ENCODE peak calls at places on chromosomes 3 and 15, in four cellular contexts. P is pancreas, T is Panc1, V is AG10803. E is an unnamed sample.

GRCh38 chr3:135229018-135229495 is 434.0 kb downstream of the EPHB1 start:
- DNase-seq in T (no peak), V (no peak), P (no peak), E (no peak)

GRCh38 chr3:167936010-167936409 is 159.7 kb downstream of the GOLIM4 start:
- DNase-seq in P (no peak), V (no peak), T (no peak), E (no peak)

GRCh38 chr15:40819048-40819447 is 9.5 kb downstream of the PPP1R14D start:
- DNase-seq in V (no peak), T (no peak), P (no peak), E (no peak)

GRCh38 chr3:25471081-25471768 is 43.2 kb downstream of the RARB start:
- DNase-seq in T (no peak), P (no peak), V (peak; percentile 31), E (peak; percentile 86)

GRCh38 chr3:29514170-29514569 is 233.3 kb downstream of the RBMS3 start:
- DNase-seq in T (no peak), P (no peak), V (peak; percentile 82), E (peak; percentile 34)

GRCh38 chr3:152061296-152061695 is 187.9 kb downstream of the SUCNR1 start:
- DNase-seq in V (no peak), P (no peak), T (no peak), E (no peak)

GRCh38 chr3:171883257-171883892 is 40.2 kb downstream of the TMEM212 start:
- DNase-seq in V (no peak), T (no peak), P (no peak), E (no peak)

GRCh38 chr15:64895285-64896065 is 16.2 kb upstream of the ANKDD1A start:
- DNase-seq in V (peak; percentile 51), T (no peak), P (no peak), E (peak; percentile 81)

GRCh38 chr15:78873796-78874761 is 1.4 kb downstream of the MORF4L1 start:
- DNase-seq in P (peak; percentile 20), V (peak; percentile 33), T (no peak), E (peak; percentile 52)

GRCh38 chr15:78872972-78873795 is 494 bp downstream of the MORF4L1 start:
- DNase-seq in P (peak; percentile 62), T (peak; percentile 67), V (peak; percentile 90), E (peak; percentile 93)

GRCh38 chr15:78872155-78872971 is at the start of gene MORF4L1:
- DNase-seq in P (peak; percentile 95), V (peak; percentile 95), T (peak; percentile 72), E (peak; percentile 97)

GRCh38 chr15:78878356-78878755 is 5.7 kb downstream of the MORF4L1 start:
- DNase-seq in P (no peak), V (peak; percentile 77), T (no peak), E (peak; percentile 54)

DNA sequence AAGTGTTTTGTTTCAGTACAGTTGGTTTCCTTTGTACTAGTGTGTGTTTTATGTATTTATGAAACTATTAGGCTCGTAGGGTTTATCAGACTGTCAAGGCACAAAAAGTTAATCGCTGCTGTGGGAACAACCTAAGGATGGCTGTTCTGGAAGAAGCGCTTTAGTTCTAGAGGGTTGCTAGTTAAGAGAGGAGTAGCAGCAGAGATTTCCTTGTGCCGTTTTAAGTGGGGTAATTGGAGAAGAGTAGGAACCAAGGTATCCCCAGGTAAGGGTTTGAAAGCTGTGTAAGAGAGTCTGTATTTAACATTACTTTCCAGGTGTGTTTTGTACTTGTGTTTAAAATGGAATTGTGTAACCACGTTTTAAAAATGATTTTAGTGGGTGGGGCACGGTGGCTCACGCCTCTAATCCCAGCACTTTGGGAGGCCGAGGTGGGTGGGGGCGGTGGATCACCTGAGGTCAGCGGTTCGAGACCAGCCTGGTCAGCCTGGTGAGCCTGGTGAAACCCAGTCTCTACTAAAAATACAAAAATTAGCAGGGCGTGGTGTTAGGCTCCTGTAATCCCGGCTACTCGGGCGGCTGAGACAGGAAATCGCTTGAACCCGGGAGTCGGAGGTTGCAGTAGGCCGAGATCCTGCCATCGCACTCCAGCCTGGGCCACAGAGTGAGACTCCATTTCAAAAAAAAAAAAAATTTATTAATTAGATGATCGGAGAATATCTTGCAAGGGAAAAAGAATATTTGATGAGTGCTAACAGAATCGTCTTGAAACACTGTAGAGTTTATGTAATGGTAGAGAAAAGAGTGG is 2.6 kb downstream of the MORF4L1 start:
- DNase-seq in P (no peak), T (no peak), V (no peak), E (no peak)
- H3K4me3 ChIP-seq in P (peak overlapping the region; percentile 94), T (peak overlapping the region; percentile 97), V (peak overlapping the region; percentile 100), E (peak overlapping the region; percentile 93)

DNA sequence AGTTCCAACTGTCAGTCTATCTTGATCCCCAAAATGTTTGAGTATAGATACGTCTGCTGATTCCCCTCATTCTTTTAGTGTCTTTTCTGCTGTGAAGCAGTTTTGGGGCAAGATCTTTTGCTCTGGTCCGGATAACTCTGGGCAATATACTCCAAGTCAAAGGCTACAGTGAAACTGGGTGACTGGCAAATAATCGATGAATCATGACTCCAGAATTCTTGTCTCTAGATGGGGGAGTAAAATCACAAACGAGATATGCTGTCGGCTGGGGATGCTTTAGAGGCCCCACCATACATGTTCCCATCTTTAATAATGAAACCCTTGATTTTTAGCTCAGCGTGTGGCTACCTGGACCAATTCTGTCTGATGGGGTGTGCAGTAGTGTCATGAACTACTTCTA is 76.5 kb downstream of the KLF13 start:
- DNase-seq in P (no peak), T (no peak), V (peak; percentile 34), E (no peak)
- TF ChIP-seq CTCF in P (no peak), T (no peak), V (no peak), E (no peak)

GRCh38 chr3:121660356-121661171 is at the start of gene HCLS1:
- DNase-seq in V (no peak), P (no peak), T (no peak), E (peak; percentile 55)

GRCh38 chr3:121651684-121652083 is 9.0 kb downstream of the HCLS1 start:
- DNase-seq in P (no peak), V (no peak), T (no peak), E (peak; percentile 14)

GRCh38 chr3:121658716-121659435 is 1.8 kb downstream of the HCLS1 start:
- DNase-seq in P (no peak), T (no peak), V (no peak), E (no peak)

GRCh38 chr3:121649645-121650044 is 11.1 kb downstream of the HCLS1 start:
- DNase-seq in V (no peak), T (no peak), P (no peak), E (peak; percentile 11)

GRCh38 chr3:121654493-121655385 is 6.0 kb downstream of the HCLS1 start:
- DNase-seq in P (no peak), T (no peak), V (no peak), E (no peak)
- H3K4me3 ChIP-seq in P (no peak overlapping the region), T (no peak overlapping the region), V (no peak overlapping the region), E (no peak overlapping the region)

GRCh38 chr15:85010472-85011209 is 29.0 kb downstream of the PDE8A start:
- DNase-seq in T (no peak), V (no peak), P (no peak), E (peak; percentile 83)
- TF ChIP-seq CTCF in T (no peak), V (no peak), P (no peak), E (no peak)

GRCh38 chr3:188124184-188124583 is 29.8 kb upstream of the LPP start:
- DNase-seq in T (no peak), P (no peak), V (peak; percentile 13), E (peak; percentile 23)

GRCh38 chr3:188122571-188123169 is 31.3 kb upstream of the LPP start:
- DNase-seq in P (no peak), V (no peak), T (no peak), E (no peak)

GRCh38 chr3:188126271-188126670 is 27.7 kb upstream of the LPP start:
- DNase-seq in T (no peak), P (no peak), V (peak; percentile 55), E (no peak)

GRCh38 chr3:188125076-188125475 is 28.9 kb upstream of the LPP start:
- DNase-seq in P (no peak), T (no peak), V (no peak), E (no peak)

DNA sequence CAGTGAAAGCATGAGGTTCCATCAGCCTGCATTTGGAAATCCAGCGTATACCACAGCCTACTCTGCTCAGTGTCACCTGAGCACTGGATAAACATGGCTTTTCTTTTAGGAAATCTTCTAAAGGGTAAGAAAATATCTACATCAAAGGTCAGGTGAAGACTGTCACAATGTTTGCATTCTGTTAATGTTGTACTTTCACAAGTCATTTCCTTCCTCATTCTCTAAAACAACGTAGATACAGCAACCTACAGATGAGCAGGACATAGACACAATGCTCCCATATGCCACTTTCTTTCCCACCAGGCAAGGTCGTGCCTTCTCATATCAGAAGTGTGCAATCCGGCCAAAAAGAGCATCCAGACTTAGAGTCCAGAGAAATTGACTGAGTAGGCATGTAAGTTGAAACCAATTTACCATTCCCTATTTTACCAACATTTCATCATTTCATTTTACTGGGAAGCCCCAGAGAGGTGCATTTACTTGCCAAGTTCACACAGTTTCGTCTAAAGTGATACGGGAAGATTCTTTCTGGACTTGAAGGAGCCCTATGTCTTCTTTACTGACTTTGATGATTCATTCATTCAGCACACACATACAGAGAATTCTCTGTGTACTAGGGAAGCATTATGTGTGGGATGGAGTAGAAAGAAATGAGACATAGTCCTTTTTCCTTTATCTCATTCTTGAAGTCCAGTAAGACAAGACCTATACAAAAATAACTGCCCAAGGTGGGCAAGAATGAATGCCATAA is 30.6 kb upstream of the LPP start:
- DNase-seq in V (no peak), P (no peak), T (no peak), E (no peak)
- H3K4me3 ChIP-seq in V (no peak overlapping the region), P (no peak overlapping the region), T (no peak overlapping the region), E (no peak overlapping the region)

GRCh38 chr15:83380026-83380425 is 67.1 kb upstream of the SH3GL3 start:
- DNase-seq in P (no peak), V (peak; percentile 36), T (no peak), E (no peak)

GRCh38 chr15:83378921-83379561 is 68.1 kb upstream of the SH3GL3 start:
- DNase-seq in T (no peak), P (no peak), V (no peak), E (no peak)

GRCh38 chr15:83379574-83379973 is 67.6 kb upstream of the SH3GL3 start:
- DNase-seq in V (peak; percentile 41), P (no peak), T (no peak), E (peak; percentile 38)

GRCh38 chr15:83380682-83381081 is 66.5 kb upstream of the SH3GL3 start:
- DNase-seq in T (peak; percentile 8), V (peak; percentile 41), P (peak; percentile 32), E (peak; percentile 44)
- TF ChIP-seq CTCF in T (peak; percentile 81), V (peak; percentile 55), P (peak; percentile 18), E (peak; percentile 50)

GRCh38 chr3:195259564-195260285 is 11.2 kb downstream of the XXYLT1 start:
- DNase-seq in P (peak; percentile 72), T (no peak), V (peak; percentile 95), E (peak; percentile 97)

GRCh38 chr3:195256639-195257453 is 14.1 kb downstream of the XXYLT1 start:
- DNase-seq in P (no peak), T (no peak), V (no peak), E (no peak)

GRCh38 chr3:195259146-195259563 is 11.8 kb downstream of the XXYLT1 start:
- DNase-seq in P (no peak), V (peak; percentile 82), T (no peak), E (peak; percentile 64)

GRCh38 chr3:195257454-195258448 is 13.2 kb downstream of the XXYLT1 start:
- DNase-seq in V (no peak), P (no peak), T (no peak), E (peak; percentile 62)

GRCh38 chr3:195258449-195259145 is 12.4 kb downstream of the XXYLT1 start:
- DNase-seq in V (no peak), T (no peak), P (no peak), E (no peak)
- H3K4me3 ChIP-seq in V (no peak overlapping the region), T (no peak overlapping the region), P (no peak overlapping the region), E (no peak overlapping the region)

GRCh38 chr15:43524254-43524847 is 6.9 kb downstream of the MAP1A start:
- DNase-seq in T (no peak), P (no peak), V (no peak), E (no peak)
- TF ChIP-seq CTCF in T (no peak), P (no peak), V (no peak), E (no peak)